ENCODE peak calls at places on chromosomes 3 and 15, in nine cellular contexts. One of them, this sample, is unnamed.

GRCh38 chr3:156217674-156218352 is 97.4 kb downstream of the KCNAB1 start:
- DNase-seq in tibial nerve: no peak
- DNase-seq in effector memory CD4-positive, alpha-beta T cell: no peak
- DNase-seq in stimulated activated CD4-positive, alpha-beta T cell treated with anti-CD3 and anti-CD28 coated beads, TNF-alpha, amount 100 ng/mL, for 24 hours: no peak
- DNase-seq in iPS-NIHi11: no peak
- DNase-seq in tibial artery: no peak
- DNase-seq in heart left ventricle: no peak
- DNase-seq in GOT3: no peak
- DNase-seq in frontal cortex: no peak
- DNase-seq in this sample: peak; percentile 52

GRCh38 chr3:169662215-169663070 is 1.1 kb downstream of the MECOM start:
- DNase-seq in heart left ventricle: peak; percentile 81
- DNase-seq in GOT3: no peak
- DNase-seq in tibial nerve: no peak
- DNase-seq in effector memory CD4-positive, alpha-beta T cell: no peak
- DNase-seq in stimulated activated CD4-positive, alpha-beta T cell treated with anti-CD3 and anti-CD28 coated beads, TNF-alpha, amount 100 ng/mL, for 24 hours: no peak
- DNase-seq in tibial artery: peak; percentile 35
- DNase-seq in frontal cortex: peak; percentile 78
- DNase-seq in iPS-NIHi11: peak; percentile 84
- DNase-seq in this sample: peak; percentile 35

GRCh38 chr15:91882858-91883586 is 29.5 kb downstream of the SLCO3A1 start:
- DNase-seq in heart left ventricle: peak; percentile 74
- DNase-seq in GOT3: no peak
- DNase-seq in effector memory CD4-positive, alpha-beta T cell: no peak
- DNase-seq in tibial artery: no peak
- DNase-seq in iPS-NIHi11: no peak
- DNase-seq in tibial nerve: no peak
- DNase-seq in frontal cortex: no peak
- DNase-seq in stimulated activated CD4-positive, alpha-beta T cell treated with anti-CD3 and anti-CD28 coated beads, TNF-alpha, amount 100 ng/mL, for 24 hours: no peak
- DNase-seq in this sample: no peak

GRCh38 chr3:193851941-193852674 is 259.1 kb downstream of the OPA1 start:
- DNase-seq in effector memory CD4-positive, alpha-beta T cell: no peak
- DNase-seq in frontal cortex: no peak
- DNase-seq in iPS-NIHi11: peak; percentile 79
- DNase-seq in GOT3: no peak
- DNase-seq in heart left ventricle: peak; percentile 42
- DNase-seq in tibial nerve: no peak
- DNase-seq in tibial artery: no peak
- DNase-seq in stimulated activated CD4-positive, alpha-beta T cell treated with anti-CD3 and anti-CD28 coated beads, TNF-alpha, amount 100 ng/mL, for 24 hours: no peak
- DNase-seq in this sample: no peak

GRCh38 chr3:190585771-190586630 is 72.1 kb downstream of the IL1RAP start:
- DNase-seq in tibial artery: peak; percentile 29
- DNase-seq in stimulated activated CD4-positive, alpha-beta T cell treated with anti-CD3 and anti-CD28 coated beads, TNF-alpha, amount 100 ng/mL, for 24 hours: peak; percentile 44
- DNase-seq in frontal cortex: no peak
- DNase-seq in heart left ventricle: no peak
- DNase-seq in GOT3: peak; percentile 52
- DNase-seq in iPS-NIHi11: peak; percentile 62
- DNase-seq in tibial nerve: no peak
- DNase-seq in effector memory CD4-positive, alpha-beta T cell: no peak
- DNase-seq in this sample: peak; percentile 95

GRCh38 chr3:141707741-141708203 is 30.3 kb upstream of the RNF7 start:
- DNase-seq in tibial nerve: no peak
- DNase-seq in frontal cortex: no peak
- DNase-seq in iPS-NIHi11: no peak
- DNase-seq in heart left ventricle: no peak
- DNase-seq in effector memory CD4-positive, alpha-beta T cell: no peak
- DNase-seq in tibial artery: no peak
- DNase-seq in GOT3: no peak
- DNase-seq in stimulated activated CD4-positive, alpha-beta T cell treated with anti-CD3 and anti-CD28 coated beads, TNF-alpha, amount 100 ng/mL, for 24 hours: no peak
- DNase-seq in this sample: peak; percentile 34

GRCh38 chr3:185733980-185734724 is 90.7 kb downstream of the IGF2BP2 start:
- DNase-seq in effector memory CD4-positive, alpha-beta T cell: no peak
- DNase-seq in stimulated activated CD4-positive, alpha-beta T cell treated with anti-CD3 and anti-CD28 coated beads, TNF-alpha, amount 100 ng/mL, for 24 hours: no peak
- DNase-seq in frontal cortex: no peak
- DNase-seq in tibial artery: no peak
- DNase-seq in GOT3: no peak
- DNase-seq in iPS-NIHi11: peak; percentile 88
- DNase-seq in heart left ventricle: peak; percentile 32
- DNase-seq in tibial nerve: peak; percentile 40
- DNase-seq in this sample: peak; percentile 91

GRCh38 chr3:182568206-182568605 is 225.1 kb upstream of the ATP11B start:
- DNase-seq in iPS-NIHi11: no peak
- DNase-seq in effector memory CD4-positive, alpha-beta T cell: no peak
- DNase-seq in GOT3: no peak
- DNase-seq in heart left ventricle: no peak
- DNase-seq in tibial nerve: no peak
- DNase-seq in stimulated activated CD4-positive, alpha-beta T cell treated with anti-CD3 and anti-CD28 coated beads, TNF-alpha, amount 100 ng/mL, for 24 hours: no peak
- DNase-seq in frontal cortex: no peak
- DNase-seq in tibial artery: no peak
- DNase-seq in this sample: no peak

GRCh38 chr15:66252411-66253295 is 897 bp downstream of the MEGF11 start:
- DNase-seq in tibial artery: peak; percentile 42
- DNase-seq in stimulated activated CD4-positive, alpha-beta T cell treated with anti-CD3 and anti-CD28 coated beads, TNF-alpha, amount 100 ng/mL, for 24 hours: peak; percentile 46
- DNase-seq in tibial nerve: peak; percentile 38
- DNase-seq in heart left ventricle: peak; percentile 63
- DNase-seq in GOT3: no peak
- DNase-seq in frontal cortex: peak; percentile 80
- DNase-seq in effector memory CD4-positive, alpha-beta T cell: peak; percentile 8
- DNase-seq in iPS-NIHi11: peak; percentile 89
- DNase-seq in this sample: peak; percentile 42

GRCh38 chr3:188202358-188203138 is 48.6 kb downstream of the LPP start:
- DNase-seq in heart left ventricle: no peak
- DNase-seq in stimulated activated CD4-positive, alpha-beta T cell treated with anti-CD3 and anti-CD28 coated beads, TNF-alpha, amount 100 ng/mL, for 24 hours: no peak
- DNase-seq in effector memory CD4-positive, alpha-beta T cell: no peak
- DNase-seq in GOT3: no peak
- DNase-seq in iPS-NIHi11: peak; percentile 35
- DNase-seq in tibial nerve: no peak
- DNase-seq in frontal cortex: no peak
- DNase-seq in tibial artery: no peak
- DNase-seq in this sample: no peak

GRCh38 chr3:12143949-12144504 is 14.7 kb downstream of the TIMP4 start:
- DNase-seq in frontal cortex: no peak
- DNase-seq in heart left ventricle: peak; percentile 77
- DNase-seq in tibial nerve: peak; percentile 87
- DNase-seq in GOT3: no peak
- DNase-seq in iPS-NIHi11: no peak
- DNase-seq in stimulated activated CD4-positive, alpha-beta T cell treated with anti-CD3 and anti-CD28 coated beads, TNF-alpha, amount 100 ng/mL, for 24 hours: no peak
- DNase-seq in tibial artery: peak; percentile 88
- DNase-seq in effector memory CD4-positive, alpha-beta T cell: no peak
- DNase-seq in this sample: peak; percentile 96

GRCh38 chr15:38872732-38873131 is 308.1 kb upstream of the RASGRP1 start:
- DNase-seq in stimulated activated CD4-positive, alpha-beta T cell treated with anti-CD3 and anti-CD28 coated beads, TNF-alpha, amount 100 ng/mL, for 24 hours: no peak
- DNase-seq in GOT3: no peak
- DNase-seq in heart left ventricle: no peak
- DNase-seq in frontal cortex: no peak
- DNase-seq in tibial artery: no peak
- DNase-seq in effector memory CD4-positive, alpha-beta T cell: no peak
- DNase-seq in tibial nerve: no peak
- DNase-seq in iPS-NIHi11: no peak
- DNase-seq in this sample: no peak

GRCh38 chr3:152623286-152623685 is 211.6 kb upstream of the P2RY1 start:
- DNase-seq in GOT3: no peak
- DNase-seq in frontal cortex: no peak
- DNase-seq in tibial artery: no peak
- DNase-seq in tibial nerve: no peak
- DNase-seq in heart left ventricle: no peak
- DNase-seq in iPS-NIHi11: no peak
- DNase-seq in stimulated activated CD4-positive, alpha-beta T cell treated with anti-CD3 and anti-CD28 coated beads, TNF-alpha, amount 100 ng/mL, for 24 hours: no peak
- DNase-seq in effector memory CD4-positive, alpha-beta T cell: no peak
- DNase-seq in this sample: no peak

GRCh38 chr3:159667261-159667660 is 321.4 kb upstream of the IL12A start:
- DNase-seq in heart left ventricle: peak; percentile 30
- DNase-seq in stimulated activated CD4-positive, alpha-beta T cell treated with anti-CD3 and anti-CD28 coated beads, TNF-alpha, amount 100 ng/mL, for 24 hours: no peak
- DNase-seq in tibial nerve: no peak
- DNase-seq in effector memory CD4-positive, alpha-beta T cell: no peak
- DNase-seq in frontal cortex: no peak
- DNase-seq in iPS-NIHi11: no peak
- DNase-seq in tibial artery: no peak
- DNase-seq in GOT3: no peak
- DNase-seq in this sample: no peak

GRCh38 chr3:59422312-59422711 is 372.5 kb upstream of the CFAP20DC start:
- DNase-seq in frontal cortex: no peak
- DNase-seq in effector memory CD4-positive, alpha-beta T cell: no peak
- DNase-seq in GOT3: no peak
- DNase-seq in heart left ventricle: no peak
- DNase-seq in tibial nerve: no peak
- DNase-seq in stimulated activated CD4-positive, alpha-beta T cell treated with anti-CD3 and anti-CD28 coated beads, TNF-alpha, amount 100 ng/mL, for 24 hours: no peak
- DNase-seq in tibial artery: no peak
- DNase-seq in iPS-NIHi11: no peak
- DNase-seq in this sample: peak; percentile 8

GRCh38 chr3:10551821-10552630 is 46.6 kb upstream of the ATP2B2 start:
- DNase-seq in tibial artery: peak; percentile 59
- DNase-seq in tibial nerve: peak; percentile 12
- DNase-seq in heart left ventricle: no peak
- DNase-seq in frontal cortex: no peak
- DNase-seq in stimulated activated CD4-positive, alpha-beta T cell treated with anti-CD3 and anti-CD28 coated beads, TNF-alpha, amount 100 ng/mL, for 24 hours: peak; percentile 88
- DNase-seq in iPS-NIHi11: peak; percentile 27
- DNase-seq in GOT3: peak; percentile 62
- DNase-seq in effector memory CD4-positive, alpha-beta T cell: peak; percentile 56
- DNase-seq in this sample: no peak

GRCh38 chr15:43186003-43186353 is 775 bp downstream of the CCNDBP1 start:
- DNase-seq in heart left ventricle: no peak
- DNase-seq in frontal cortex: peak; percentile 38
- DNase-seq in stimulated activated CD4-positive, alpha-beta T cell treated with anti-CD3 and anti-CD28 coated beads, TNF-alpha, amount 100 ng/mL, for 24 hours: no peak
- DNase-seq in effector memory CD4-positive, alpha-beta T cell: no peak
- DNase-seq in iPS-NIHi11: no peak
- DNase-seq in tibial artery: no peak
- DNase-seq in tibial nerve: no peak
- DNase-seq in GOT3: no peak
- DNase-seq in this sample: no peak

GRCh38 chr3:60017631-60018030 is 967.8 kb upstream of the CFAP20DC start:
- DNase-seq in stimulated activated CD4-positive, alpha-beta T cell treated with anti-CD3 and anti-CD28 coated beads, TNF-alpha, amount 100 ng/mL, for 24 hours: peak; percentile 48
- DNase-seq in tibial nerve: no peak
- DNase-seq in frontal cortex: no peak
- DNase-seq in iPS-NIHi11: no peak
- DNase-seq in effector memory CD4-positive, alpha-beta T cell: no peak
- DNase-seq in tibial artery: no peak
- DNase-seq in heart left ventricle: no peak
- DNase-seq in GOT3: no peak
- DNase-seq in this sample: no peak

GRCh38 chr3:48569400-48569799 is 5.8 kb upstream of the UCN2 start:
- DNase-seq in effector memory CD4-positive, alpha-beta T cell: no peak
- DNase-seq in GOT3: no peak
- DNase-seq in stimulated activated CD4-positive, alpha-beta T cell treated with anti-CD3 and anti-CD28 coated beads, TNF-alpha, amount 100 ng/mL, for 24 hours: no peak
- DNase-seq in frontal cortex: no peak
- DNase-seq in tibial artery: no peak
- DNase-seq in tibial nerve: no peak
- DNase-seq in heart left ventricle: no peak
- DNase-seq in iPS-NIHi11: no peak
- DNase-seq in this sample: no peak

GRCh38 chr3:195385526-195385925 is 57.3 kb downstream of the ACAP2 start:
- DNase-seq in heart left ventricle: no peak
- DNase-seq in stimulated activated CD4-positive, alpha-beta T cell treated with anti-CD3 and anti-CD28 coated beads, TNF-alpha, amount 100 ng/mL, for 24 hours: no peak
- DNase-seq in iPS-NIHi11: peak; percentile 24
- DNase-seq in tibial artery: no peak
- DNase-seq in frontal cortex: no peak
- DNase-seq in tibial nerve: no peak
- DNase-seq in effector memory CD4-positive, alpha-beta T cell: no peak
- DNase-seq in GOT3: no peak
- DNase-seq in this sample: peak; percentile 50

GRCh38 chr3:11651900-11652299 is 8.2 kb upstream of the VGLL4 start:
- DNase-seq in heart left ventricle: no peak
- DNase-seq in frontal cortex: no peak
- DNase-seq in effector memory CD4-positive, alpha-beta T cell: no peak
- DNase-seq in iPS-NIHi11: no peak
- DNase-seq in tibial artery: no peak
- DNase-seq in tibial nerve: no peak
- DNase-seq in stimulated activated CD4-positive, alpha-beta T cell treated with anti-CD3 and anti-CD28 coated beads, TNF-alpha, amount 100 ng/mL, for 24 hours: no peak
- DNase-seq in GOT3: no peak
- DNase-seq in this sample: peak; percentile 67

GRCh38 chr3:194782767-194783404 is 97.2 kb downstream of the FAM43A start:
- DNase-seq in tibial nerve: no peak
- DNase-seq in effector memory CD4-positive, alpha-beta T cell: no peak
- DNase-seq in stimulated activated CD4-positive, alpha-beta T cell treated with anti-CD3 and anti-CD28 coated beads, TNF-alpha, amount 100 ng/mL, for 24 hours: no peak
- DNase-seq in frontal cortex: no peak
- DNase-seq in iPS-NIHi11: no peak
- DNase-seq in tibial artery: no peak
- DNase-seq in GOT3: no peak
- DNase-seq in heart left ventricle: no peak
- DNase-seq in this sample: peak; percentile 22

GRCh38 chr3:178255315-178255714 is 280.9 kb upstream of the KCNMB2 start:
- DNase-seq in stimulated activated CD4-positive, alpha-beta T cell treated with anti-CD3 and anti-CD28 coated beads, TNF-alpha, amount 100 ng/mL, for 24 hours: no peak
- DNase-seq in GOT3: no peak
- DNase-seq in iPS-NIHi11: no peak
- DNase-seq in effector memory CD4-positive, alpha-beta T cell: no peak
- DNase-seq in tibial artery: no peak
- DNase-seq in heart left ventricle: no peak
- DNase-seq in tibial nerve: no peak
- DNase-seq in frontal cortex: no peak
- DNase-seq in this sample: peak; percentile 74

GRCh38 chr15:67521770-67522568 is 1.0 kb downstream of the C15orf61 start:
- DNase-seq in heart left ventricle: no peak
- DNase-seq in frontal cortex: no peak
- DNase-seq in tibial artery: no peak
- DNase-seq in stimulated activated CD4-positive, alpha-beta T cell treated with anti-CD3 and anti-CD28 coated beads, TNF-alpha, amount 100 ng/mL, for 24 hours: no peak
- DNase-seq in tibial nerve: no peak
- DNase-seq in GOT3: no peak
- DNase-seq in iPS-NIHi11: no peak
- DNase-seq in effector memory CD4-positive, alpha-beta T cell: no peak
- DNase-seq in this sample: peak; percentile 77

GRCh38 chr3:134743006-134743405 is 52.1 kb upstream of the EPHB1 start:
- DNase-seq in frontal cortex: no peak
- DNase-seq in stimulated activated CD4-positive, alpha-beta T cell treated with anti-CD3 and anti-CD28 coated beads, TNF-alpha, amount 100 ng/mL, for 24 hours: no peak
- DNase-seq in tibial nerve: peak; percentile 1
- DNase-seq in GOT3: no peak
- DNase-seq in iPS-NIHi11: no peak
- DNase-seq in heart left ventricle: no peak
- DNase-seq in tibial artery: no peak
- DNase-seq in effector memory CD4-positive, alpha-beta T cell: no peak
- DNase-seq in this sample: no peak

GRCh38 chr3:81910244-81910852 is 148.9 kb upstream of the GBE1 start:
- DNase-seq in stimulated activated CD4-positive, alpha-beta T cell treated with anti-CD3 and anti-CD28 coated beads, TNF-alpha, amount 100 ng/mL, for 24 hours: no peak
- DNase-seq in GOT3: no peak
- DNase-seq in iPS-NIHi11: peak; percentile 27
- DNase-seq in heart left ventricle: no peak
- DNase-seq in effector memory CD4-positive, alpha-beta T cell: no peak
- DNase-seq in tibial artery: no peak
- DNase-seq in frontal cortex: no peak
- DNase-seq in tibial nerve: peak; percentile 17
- DNase-seq in this sample: peak; percentile 39

GRCh38 chr15:90489514-90489913 is 40.2 kb upstream of the CRTC3 start:
- DNase-seq in tibial artery: no peak
- DNase-seq in frontal cortex: no peak
- DNase-seq in tibial nerve: no peak
- DNase-seq in stimulated activated CD4-positive, alpha-beta T cell treated with anti-CD3 and anti-CD28 coated beads, TNF-alpha, amount 100 ng/mL, for 24 hours: no peak
- DNase-seq in iPS-NIHi11: no peak
- DNase-seq in effector memory CD4-positive, alpha-beta T cell: no peak
- DNase-seq in GOT3: no peak
- DNase-seq in heart left ventricle: no peak
- DNase-seq in this sample: no peak

GRCh38 chr15:98126326-98127090 is 166.0 kb downstream of the ARRDC4 start:
- DNase-seq in tibial artery: no peak
- DNase-seq in stimulated activated CD4-positive, alpha-beta T cell treated with anti-CD3 and anti-CD28 coated beads, TNF-alpha, amount 100 ng/mL, for 24 hours: no peak
- DNase-seq in heart left ventricle: no peak
- DNase-seq in tibial nerve: no peak
- DNase-seq in frontal cortex: no peak
- DNase-seq in effector memory CD4-positive, alpha-beta T cell: no peak
- DNase-seq in GOT3: no peak
- DNase-seq in iPS-NIHi11: no peak
- DNase-seq in this sample: no peak

GRCh38 chr3:38646630-38647029 is 2.9 kb downstream of the SCN5A start:
- DNase-seq in effector memory CD4-positive, alpha-beta T cell: no peak
- DNase-seq in tibial artery: no peak
- DNase-seq in iPS-NIHi11: peak; percentile 63
- DNase-seq in GOT3: no peak
- DNase-seq in frontal cortex: no peak
- DNase-seq in stimulated activated CD4-positive, alpha-beta T cell treated with anti-CD3 and anti-CD28 coated beads, TNF-alpha, amount 100 ng/mL, for 24 hours: no peak
- DNase-seq in tibial nerve: no peak
- DNase-seq in heart left ventricle: no peak
- DNase-seq in this sample: peak; percentile 12

GRCh38 chr3:196177967-196178366 is 33.2 kb downstream of the ZDHHC19 start:
- DNase-seq in heart left ventricle: no peak
- DNase-seq in iPS-NIHi11: no peak
- DNase-seq in stimulated activated CD4-positive, alpha-beta T cell treated with anti-CD3 and anti-CD28 coated beads, TNF-alpha, amount 100 ng/mL, for 24 hours: no peak
- DNase-seq in GOT3: no peak
- DNase-seq in frontal cortex: no peak
- DNase-seq in tibial nerve: no peak
- DNase-seq in effector memory CD4-positive, alpha-beta T cell: no peak
- DNase-seq in tibial artery: no peak
- DNase-seq in this sample: no peak

This sample was measured in fibroblast of villous mesenchyme.